ENCODE peak calls at places on chromosomes 3 and 15, in seven cellular contexts. One of them, this sample, is unnamed.

GRCh38 chr3:169848741-169849140 is 21.0 kb downstream of the LRRC31 start:
- DNase-seq in fibroblast of lung: no peak
- DNase-seq in tibial artery: no peak
- DNase-seq in kidney: no peak
- DNase-seq in osteoblast: no peak
- DNase-seq in tibial nerve: no peak
- DNase-seq in transverse colon: no peak
- DNase-seq in this sample: no peak

GRCh38 chr3:126683506-126683905 is 20.5 kb upstream of the CHCHD6 start:
- DNase-seq in fibroblast of lung: no peak
- DNase-seq in tibial artery: no peak
- DNase-seq in kidney: no peak
- DNase-seq in osteoblast: no peak
- DNase-seq in tibial nerve: no peak
- DNase-seq in transverse colon: no peak
- DNase-seq in this sample: peak; percentile 46

GRCh38 chr15:44727462-44728231 is 8.7 kb upstream of the TRIM69 start:
- DNase-seq in fibroblast of lung: no peak
- DNase-seq in tibial artery: no peak
- DNase-seq in kidney: no peak
- DNase-seq in osteoblast: no peak
- DNase-seq in tibial nerve: no peak
- DNase-seq in transverse colon: no peak
- DNase-seq in this sample: no peak

GRCh38 chr15:69303337-69304175 is 4.8 kb downstream of the PAQR5 start:
- DNase-seq in fibroblast of lung: peak; percentile 51
- DNase-seq in tibial artery: no peak
- DNase-seq in kidney: peak; percentile 37
- DNase-seq in osteoblast: peak; percentile 69
- DNase-seq in tibial nerve: no peak
- DNase-seq in transverse colon: no peak
- DNase-seq in this sample: no peak

GRCh38 chr15:99118801-99119546 is 14.1 kb downstream of the SYNM start:
- DNase-seq in fibroblast of lung: no peak
- DNase-seq in tibial artery: no peak
- DNase-seq in kidney: peak; percentile 60
- DNase-seq in osteoblast: no peak
- DNase-seq in tibial nerve: no peak
- DNase-seq in transverse colon: no peak
- DNase-seq in this sample: no peak

GRCh38 chr3:143507735-143508580 is 340.3 kb downstream of the SLC9A9 start:
- DNase-seq in fibroblast of lung: peak; percentile 70
- DNase-seq in tibial artery: no peak
- DNase-seq in kidney: no peak
- DNase-seq in osteoblast: peak; percentile 72
- DNase-seq in tibial nerve: no peak
- DNase-seq in transverse colon: no peak
- DNase-seq in this sample: no peak

GRCh38 chr3:70982700-70983140 is 600.8 kb downstream of the FOXP1 start:
- DNase-seq in fibroblast of lung: peak; percentile 93
- DNase-seq in tibial artery: peak; percentile 82
- DNase-seq in kidney: peak; percentile 77
- DNase-seq in osteoblast: peak; percentile 57
- DNase-seq in tibial nerve: peak; percentile 37
- DNase-seq in transverse colon: no peak
- DNase-seq in this sample: peak; percentile 67

GRCh38 chr15:68195336-68196112 is 9.6 kb downstream of the CALML4 start:
- DNase-seq in fibroblast of lung: no peak
- DNase-seq in tibial artery: no peak
- DNase-seq in kidney: no peak
- DNase-seq in osteoblast: no peak
- DNase-seq in tibial nerve: no peak
- DNase-seq in transverse colon: no peak
- DNase-seq in this sample: no peak

DNA sequence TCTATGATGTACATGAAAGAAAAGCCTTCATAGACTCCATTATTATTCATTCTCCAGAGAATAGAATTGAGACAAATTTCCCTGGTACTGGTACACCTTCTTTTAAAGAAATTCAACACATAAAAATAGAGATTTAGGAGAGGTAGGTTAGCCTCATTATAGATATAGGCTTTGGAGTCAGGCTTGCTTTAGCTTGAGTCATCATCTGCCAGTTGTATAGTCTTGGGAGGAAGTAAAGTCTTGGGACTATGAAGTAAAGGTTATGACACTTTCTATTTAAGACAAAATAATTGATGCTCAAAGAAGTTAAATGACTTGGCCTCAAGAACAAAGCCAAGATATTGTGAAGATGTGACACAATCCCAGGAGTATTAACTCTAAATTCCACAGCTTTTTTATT is 4.3 kb downstream of the HRG start:
- DNase-seq in fibroblast of lung: no peak
- DNase-seq in tibial artery: no peak
- DNase-seq in kidney: no peak
- DNase-seq in osteoblast: no peak
- DNase-seq in tibial nerve: no peak
- DNase-seq in transverse colon: no peak
- DNase-seq in this sample: no peak
- H3K27ac ChIP-seq in fibroblast of lung: no peak overlapping the region
- H3K27ac ChIP-seq in tibial artery: no peak overlapping the region
- H3K27ac ChIP-seq in kidney: no peak overlapping the region
- H3K27ac ChIP-seq in osteoblast: no peak overlapping the region
- H3K27ac ChIP-seq in tibial nerve: no peak overlapping the region
- H3K27ac ChIP-seq in transverse colon: no peak overlapping the region
- H3K27ac ChIP-seq in this sample: no peak overlapping the region

DNA sequence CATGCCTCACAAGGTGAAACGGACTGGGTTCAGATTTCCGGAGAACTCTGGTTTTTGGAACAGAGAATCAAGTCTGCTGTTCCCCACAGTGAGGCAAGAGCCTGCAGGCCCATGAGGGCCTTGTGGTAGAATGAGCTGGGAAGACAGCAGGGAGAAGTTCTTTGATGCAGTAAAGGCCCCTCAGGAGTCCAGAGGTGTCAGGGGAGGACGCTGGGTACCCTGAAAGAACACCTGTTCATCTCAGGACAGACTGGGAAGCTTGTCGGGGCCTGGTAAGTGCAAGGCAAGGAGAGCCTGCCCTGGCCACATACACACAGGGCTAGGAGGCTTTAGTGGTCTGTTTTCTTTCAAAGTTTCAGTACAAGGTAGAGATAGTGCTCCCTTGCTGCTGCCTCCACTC is 3.7 kb upstream of the ZBTB47 start:
- DNase-seq in fibroblast of lung: no peak
- DNase-seq in tibial artery: no peak
- DNase-seq in kidney: no peak
- DNase-seq in osteoblast: no peak
- DNase-seq in tibial nerve: no peak
- DNase-seq in transverse colon: no peak
- DNase-seq in this sample: no peak
- H3K4me1 ChIP-seq in fibroblast of lung: peaks cover 22% of the 10 kb centered on the region
- H3K4me1 ChIP-seq in tibial artery: no peaks in the 10 kb centered on the region
- H3K4me1 ChIP-seq in kidney: peaks cover 16% of the 10 kb centered on the region
- H3K4me1 ChIP-seq in osteoblast: peaks cover 47% of the 10 kb centered on the region
- H3K4me1 ChIP-seq in tibial nerve: peaks cover 28% of the 10 kb centered on the region
- H3K4me1 ChIP-seq in transverse colon: peaks cover 16% of the 10 kb centered on the region
- H3K4me1 ChIP-seq in this sample: no peaks in the 10 kb centered on the region

GRCh38 chr3:5232570-5232969 is 45.1 kb downstream of the EDEM1 start:
- DNase-seq in fibroblast of lung: no peak
- DNase-seq in tibial artery: no peak
- DNase-seq in kidney: no peak
- DNase-seq in osteoblast: no peak
- DNase-seq in tibial nerve: no peak
- DNase-seq in transverse colon: no peak
- DNase-seq in this sample: no peak
- TF ChIP-seq CTCF in fibroblast of lung: no peak
- TF ChIP-seq CTCF in tibial artery: no peak
- TF ChIP-seq CTCF in kidney: no peak
- TF ChIP-seq CTCF in osteoblast: peak; percentile 6
- TF ChIP-seq CTCF in tibial nerve: no peak
- TF ChIP-seq CTCF in transverse colon: no peak
- TF ChIP-seq CTCF in this sample: no peak

DNA sequence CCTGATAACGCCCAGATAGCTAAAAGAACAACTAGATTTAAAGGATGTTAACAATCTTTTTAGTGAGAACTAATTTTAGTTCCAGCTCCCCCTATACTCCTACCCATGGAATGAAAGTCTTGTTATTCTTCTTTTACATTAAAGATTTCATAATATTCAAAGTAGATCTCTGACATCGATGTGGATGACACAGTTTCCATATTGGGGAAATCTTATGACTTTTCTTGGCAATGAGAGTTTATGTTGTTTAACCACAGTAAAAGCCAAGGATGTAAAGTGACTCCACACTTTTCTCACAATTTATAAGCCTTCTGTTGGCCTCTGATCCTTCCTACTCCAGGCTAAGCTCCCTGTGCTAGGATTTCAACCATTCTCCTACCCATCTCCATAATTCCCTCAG is 332.6 kb upstream of the KCNMB2 start:
- DNase-seq in fibroblast of lung: peak; percentile 73
- DNase-seq in tibial artery: no peak
- DNase-seq in kidney: no peak
- DNase-seq in osteoblast: peak; percentile 59
- DNase-seq in tibial nerve: no peak
- DNase-seq in transverse colon: no peak
- DNase-seq in this sample: no peak
- H3K27ac ChIP-seq in fibroblast of lung: no peak overlapping the region
- H3K27ac ChIP-seq in tibial artery: peak overlapping the region; percentile 59
- H3K27ac ChIP-seq in kidney: no peak overlapping the region
- H3K27ac ChIP-seq in osteoblast: peak overlapping the region; percentile 40
- H3K27ac ChIP-seq in tibial nerve: no peak overlapping the region
- H3K27ac ChIP-seq in transverse colon: no peak overlapping the region
- H3K27ac ChIP-seq in this sample: peak overlapping the region; percentile 55

DNA sequence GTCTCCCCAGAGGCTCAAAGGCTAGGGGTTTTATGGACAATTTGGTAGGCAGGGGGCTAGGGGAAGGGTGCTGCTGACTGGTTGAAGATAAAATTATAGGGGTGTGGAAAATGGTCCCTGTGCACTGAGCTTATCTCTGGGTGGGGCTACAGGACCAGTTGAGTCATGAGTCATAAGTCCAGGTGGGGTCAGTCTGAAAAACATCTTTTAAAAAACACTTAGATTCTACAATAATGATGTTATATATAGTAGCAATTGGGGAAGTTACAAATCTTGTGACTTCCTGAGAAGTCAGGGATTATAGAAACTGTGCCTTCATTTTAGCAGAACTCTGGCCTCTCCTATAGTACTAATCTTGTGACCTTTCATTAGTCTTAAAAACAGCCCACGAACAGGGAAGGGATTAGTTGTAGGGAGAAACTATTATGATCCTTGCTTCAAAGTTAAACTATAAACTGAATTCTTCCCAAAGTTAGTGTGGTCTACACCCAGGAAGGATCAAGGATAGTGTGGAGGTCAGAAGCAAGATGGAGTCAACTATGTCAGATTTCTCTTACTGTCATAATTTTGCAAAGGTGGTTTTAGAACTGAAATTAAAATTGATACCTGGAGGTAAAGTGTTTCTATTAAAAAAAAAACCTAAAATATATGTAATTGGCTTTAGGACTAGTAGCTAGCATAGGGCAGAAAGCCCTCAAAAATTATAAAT is 130.1 kb downstream of the P2RY1 start:
- DNase-seq in fibroblast of lung: no peak
- DNase-seq in tibial artery: no peak
- DNase-seq in kidney: no peak
- DNase-seq in osteoblast: no peak
- DNase-seq in tibial nerve: no peak
- DNase-seq in transverse colon: no peak
- DNase-seq in this sample: no peak
- H3K4me1 ChIP-seq in fibroblast of lung: no peaks in the 10 kb centered on the region
- H3K4me1 ChIP-seq in tibial artery: no peaks in the 10 kb centered on the region
- H3K4me1 ChIP-seq in kidney: no peaks in the 10 kb centered on the region
- H3K4me1 ChIP-seq in osteoblast: no peaks in the 10 kb centered on the region
- H3K4me1 ChIP-seq in tibial nerve: no peaks in the 10 kb centered on the region
- H3K4me1 ChIP-seq in transverse colon: no peaks in the 10 kb centered on the region
- H3K4me1 ChIP-seq in this sample: no peaks in the 10 kb centered on the region